ENCODE peak calls at places on chromosomes 12 and 14, in nine cellular contexts. U is EH; C is MCF 10A; J is Caco-2; F is left cardiac atrium; G is activated gamma-delta T cell; Z is transverse colon; D is psoas muscle; Y is CD8-positive, alpha-beta memory T cell. Q is an unnamed sample.

GRCh38 chr12:10331642-10332239 is 24.1 kb downstream of the KLRD1 start:
- DNase-seq in F (no peak), Y (no peak), G (no peak), D (no peak), C (peak), J (no peak), U (peak), Z (no peak), Q (peak)

GRCh38 chr14:100696590-100696989 is 30.1 kb upstream of the DLK1 start:
- DNase-seq in Y (no peak), C (no peak), U (no peak), Z (no peak), J (no peak), G (no peak), F (no peak), D (no peak), Q (no peak)

GRCh38 chr14:95321693-95322455 is 2.2 kb upstream of the CLMN start:
- DNase-seq in D (no peak), Y (no peak), C (no peak), U (no peak), Z (no peak), F (no peak), J (no peak), G (no peak), Q (no peak)

GRCh38 chr14:102930138-102930752 is 7.8 kb downstream of the AMN start:
- DNase-seq in G (no peak), Z (peak), C (no peak), F (no peak), Y (no peak), U (peak), D (peak), J (no peak), Q (no peak)

GRCh38 chr12:79378496-79378895 is 312.3 kb downstream of the PAWR start:
- DNase-seq in J (no peak), Y (no peak), C (no peak), F (no peak), G (no peak), U (peak), D (no peak), Z (no peak), Q (no peak)

GRCh38 chr12:89949457-89950195 is 241.0 kb upstream of the ATP2B1 start:
- DNase-seq in Y (peak), F (peak), G (no peak), Z (peak), J (no peak), U (peak), C (peak), D (no peak), Q (peak)

GRCh38 chr14:61328629-61329262 is 7.4 kb downstream of the PRKCH start:
- DNase-seq in Z (no peak), C (no peak), F (no peak), Y (no peak), J (no peak), U (no peak), G (no peak), D (no peak), Q (no peak)

GRCh38 chr12:76878045-76878898 is 547 bp downstream of the CSRP2 start:
- DNase-seq in U (peak), F (peak), Y (no peak), Z (no peak), C (peak), G (no peak), D (peak), J (peak), Q (peak)

GRCh38 chr12:1466481-1467260 is 127.7 kb downstream of the FBXL14 start:
- DNase-seq in G (no peak), C (no peak), U (no peak), Z (no peak), J (peak), D (no peak), F (no peak), Y (no peak), Q (peak)

GRCh38 chr12:54125950-54126695 is 62.7 kb downstream of the SMUG1 start:
- DNase-seq in Y (no peak), D (peak), J (no peak), G (no peak), F (no peak), U (peak), C (peak), Z (peak), Q (peak)

GRCh38 chr14:97624985-97625384 is 827.8 kb downstream of the VRK1 start:
- DNase-seq in F (no peak), D (no peak), C (no peak), U (no peak), Y (no peak), G (no peak), Z (no peak), J (no peak), Q (no peak)

GRCh38 chr12:17950898-17951297 is 139.1 kb downstream of the RERGL start:
- DNase-seq in Z (no peak), C (no peak), U (no peak), F (no peak), D (no peak), J (no peak), Y (no peak), G (no peak), Q (no peak)

GRCh38 chr12:46240436-46240835 is 28.4 kb downstream of the SLC38A1 start:
- DNase-seq in C (no peak), Y (no peak), F (no peak), G (no peak), D (no peak), Z (no peak), J (no peak), U (no peak), Q (no peak)

GRCh38 chr14:105026789-105027563 is 6.1 kb upstream of the CDCA4 start:
- DNase-seq in Y (no peak), J (no peak), F (no peak), G (no peak), Z (no peak), D (no peak), U (peak), C (peak), Q (no peak)

Q was measured in HEK293T.